ENCODE peak calls at places on chromosomes 12 and 14, in eight cellular contexts. One of them, this sample, is unnamed.

GRCh38 chr12:44317651-44318126 is 481.8 kb downstream of the TMEM117 start:
- DNase-seq in AG09309: no peak
- DNase-seq in NCI-H1436: peak; percentile 48
- DNase-seq in dermis microvascular lymphatic vessel endothelial cell: no peak
- DNase-seq in RCC 7860: peak; percentile 22
- DNase-seq in left kidney: peak; percentile 78
- DNase-seq in NCI-H1930: peak; percentile 72
- DNase-seq in heart right ventricle: no peak
- DNase-seq in this sample: peak; percentile 30

GRCh38 chr14:58272589-58273372 is 25.6 kb upstream of the ARID4A start:
- DNase-seq in AG09309: no peak
- DNase-seq in NCI-H1930: no peak
- DNase-seq in left kidney: peak; percentile 46
- DNase-seq in RCC 7860: peak; percentile 32
- DNase-seq in heart right ventricle: peak; percentile 53
- DNase-seq in dermis microvascular lymphatic vessel endothelial cell: peak; percentile 6
- DNase-seq in NCI-H1436: no peak
- DNase-seq in this sample: peak; percentile 52

GRCh38 chr12:90905691-90906370 is 49.1 kb downstream of the CCER1 start:
- DNase-seq in NCI-H1436: no peak
- DNase-seq in dermis microvascular lymphatic vessel endothelial cell: no peak
- DNase-seq in left kidney: no peak
- DNase-seq in RCC 7860: no peak
- DNase-seq in NCI-H1930: no peak
- DNase-seq in AG09309: no peak
- DNase-seq in heart right ventricle: no peak
- DNase-seq in this sample: peak; percentile 21

GRCh38 chr12:54258286-54258685 is 21.6 kb downstream of the CBX5 start:
- DNase-seq in NCI-H1436: no peak
- DNase-seq in heart right ventricle: no peak
- DNase-seq in RCC 7860: peak; percentile 8
- DNase-seq in AG09309: no peak
- DNase-seq in dermis microvascular lymphatic vessel endothelial cell: no peak
- DNase-seq in NCI-H1930: no peak
- DNase-seq in left kidney: no peak
- DNase-seq in this sample: peak; percentile 37

GRCh38 chr14:100578552-100578951 is 8.7 kb downstream of the BEGAIN start:
- DNase-seq in heart right ventricle: no peak
- DNase-seq in NCI-H1436: no peak
- DNase-seq in dermis microvascular lymphatic vessel endothelial cell: no peak
- DNase-seq in left kidney: no peak
- DNase-seq in AG09309: no peak
- DNase-seq in NCI-H1930: no peak
- DNase-seq in RCC 7860: no peak
- DNase-seq in this sample: peak; percentile 17

GRCh38 chr12:46841891-46842290 is 16.1 kb upstream of the SLC38A4 start:
- DNase-seq in heart right ventricle: no peak
- DNase-seq in RCC 7860: no peak
- DNase-seq in AG09309: no peak
- DNase-seq in left kidney: no peak
- DNase-seq in NCI-H1930: no peak
- DNase-seq in dermis microvascular lymphatic vessel endothelial cell: no peak
- DNase-seq in NCI-H1436: no peak
- DNase-seq in this sample: no peak

GRCh38 chr12:116592731-116593130 is 33.5 kb downstream of the MAP1LC3B2 start:
- DNase-seq in dermis microvascular lymphatic vessel endothelial cell: no peak
- DNase-seq in NCI-H1930: no peak
- DNase-seq in RCC 7860: no peak
- DNase-seq in heart right ventricle: no peak
- DNase-seq in AG09309: peak; percentile 61
- DNase-seq in NCI-H1436: no peak
- DNase-seq in left kidney: no peak
- DNase-seq in this sample: no peak

GRCh38 chr14:98956616-98957015 is 315.4 kb downstream of the BCL11B start:
- DNase-seq in dermis microvascular lymphatic vessel endothelial cell: no peak
- DNase-seq in NCI-H1436: no peak
- DNase-seq in heart right ventricle: no peak
- DNase-seq in RCC 7860: no peak
- DNase-seq in left kidney: no peak
- DNase-seq in NCI-H1930: no peak
- DNase-seq in AG09309: no peak
- DNase-seq in this sample: no peak

GRCh38 chr12:32084017-32084688 is 22.5 kb upstream of the BICD1 start:
- DNase-seq in left kidney: peak; percentile 26
- DNase-seq in heart right ventricle: no peak
- DNase-seq in NCI-H1930: no peak
- DNase-seq in dermis microvascular lymphatic vessel endothelial cell: no peak
- DNase-seq in AG09309: no peak
- DNase-seq in RCC 7860: no peak
- DNase-seq in NCI-H1436: no peak
- DNase-seq in this sample: no peak

GRCh38 chr12:2868986-2869385 is 8.0 kb downstream of the FOXM1 start:
- DNase-seq in RCC 7860: no peak
- DNase-seq in heart right ventricle: no peak
- DNase-seq in NCI-H1930: no peak
- DNase-seq in NCI-H1436: no peak
- DNase-seq in left kidney: no peak
- DNase-seq in AG09309: no peak
- DNase-seq in dermis microvascular lymphatic vessel endothelial cell: no peak
- DNase-seq in this sample: no peak

GRCh38 chr12:52915637-52916036 is 10.8 kb upstream of the KRT8 start:
- DNase-seq in heart right ventricle: no peak
- DNase-seq in NCI-H1436: no peak
- DNase-seq in RCC 7860: no peak
- DNase-seq in NCI-H1930: no peak
- DNase-seq in AG09309: no peak
- DNase-seq in left kidney: no peak
- DNase-seq in dermis microvascular lymphatic vessel endothelial cell: no peak
- DNase-seq in this sample: no peak

GRCh38 chr12:6791931-6792520 is 2.7 kb downstream of the CD4 start:
- DNase-seq in RCC 7860: no peak
- DNase-seq in AG09309: no peak
- DNase-seq in heart right ventricle: no peak
- DNase-seq in dermis microvascular lymphatic vessel endothelial cell: no peak
- DNase-seq in NCI-H1436: no peak
- DNase-seq in left kidney: no peak
- DNase-seq in NCI-H1930: no peak
- DNase-seq in this sample: no peak

GRCh38 chr14:83940253-83940652 is 1589.7 kb upstream of the FLRT2 start:
- DNase-seq in left kidney: peak; percentile 8
- DNase-seq in heart right ventricle: no peak
- DNase-seq in AG09309: no peak
- DNase-seq in dermis microvascular lymphatic vessel endothelial cell: peak; percentile 12
- DNase-seq in NCI-H1930: no peak
- DNase-seq in RCC 7860: no peak
- DNase-seq in NCI-H1436: no peak
- DNase-seq in this sample: peak; percentile 21

GRCh38 chr12:108722992-108723766 is 8.1 kb downstream of the CORO1C start:
- DNase-seq in AG09309: peak; percentile 83
- DNase-seq in RCC 7860: peak; percentile 94
- DNase-seq in NCI-H1930: no peak
- DNase-seq in dermis microvascular lymphatic vessel endothelial cell: no peak
- DNase-seq in heart right ventricle: no peak
- DNase-seq in NCI-H1436: no peak
- DNase-seq in left kidney: no peak
- DNase-seq in this sample: peak; percentile 82